ENCODE peak calls at places on chromosomes 3 and 15, in nine cellular contexts. One of them, this sample, is unnamed.

GRCh38 chr15:36782681-36783080 is 203.3 kb downstream of the CDIN1 start:
- DNase-seq in iris pigment epithelial cell: no peak
- DNase-seq in COR-L47: no peak
- DNase-seq in G401: no peak
- DNase-seq in activated CD4-positive, alpha-beta T cell treated with anti-CD3 and anti-CD28 coated beads for 24 hours: no peak
- DNase-seq in dermis microvascular lymphatic vessel endothelial cell: peak
- DNase-seq in tibial artery: no peak
- DNase-seq in stomach: no peak
- DNase-seq in HuH-7: no peak
- DNase-seq in this sample: no peak

GRCh38 chr3:57170946-57171345 is 5.8 kb upstream of the IL17RD start:
- DNase-seq in iris pigment epithelial cell: no peak
- DNase-seq in COR-L47: no peak
- DNase-seq in G401: no peak
- DNase-seq in activated CD4-positive, alpha-beta T cell treated with anti-CD3 and anti-CD28 coated beads for 24 hours: no peak
- DNase-seq in dermis microvascular lymphatic vessel endothelial cell: no peak
- DNase-seq in tibial artery: no peak
- DNase-seq in stomach: no peak
- DNase-seq in HuH-7: no peak
- DNase-seq in this sample: no peak

GRCh38 chr3:31041161-31041978 is 146.9 kb upstream of the GADL1 start:
- DNase-seq in iris pigment epithelial cell: peak
- DNase-seq in COR-L47: no peak
- DNase-seq in G401: no peak
- DNase-seq in activated CD4-positive, alpha-beta T cell treated with anti-CD3 and anti-CD28 coated beads for 24 hours: no peak
- DNase-seq in dermis microvascular lymphatic vessel endothelial cell: peak
- DNase-seq in tibial artery: no peak
- DNase-seq in stomach: no peak
- DNase-seq in HuH-7: no peak
- DNase-seq in this sample: peak

GRCh38 chr3:104887619-104888018 is 479.1 kb upstream of the ALCAM start:
- DNase-seq in iris pigment epithelial cell: no peak
- DNase-seq in COR-L47: no peak
- DNase-seq in G401: no peak
- DNase-seq in activated CD4-positive, alpha-beta T cell treated with anti-CD3 and anti-CD28 coated beads for 24 hours: no peak
- DNase-seq in dermis microvascular lymphatic vessel endothelial cell: no peak
- DNase-seq in tibial artery: no peak
- DNase-seq in stomach: no peak
- DNase-seq in HuH-7: no peak
- DNase-seq in this sample: no peak

GRCh38 chr15:65042776-65043322 is 2.3 kb upstream of the SLC51B start:
- DNase-seq in iris pigment epithelial cell: no peak
- DNase-seq in COR-L47: no peak
- DNase-seq in G401: no peak
- DNase-seq in activated CD4-positive, alpha-beta T cell treated with anti-CD3 and anti-CD28 coated beads for 24 hours: no peak
- DNase-seq in dermis microvascular lymphatic vessel endothelial cell: no peak
- DNase-seq in tibial artery: no peak
- DNase-seq in stomach: peak
- DNase-seq in HuH-7: no peak
- DNase-seq in this sample: no peak

GRCh38 chr15:63677778-63678177 is 80.6 kb downstream of the FBXL22 start:
- DNase-seq in iris pigment epithelial cell: no peak
- DNase-seq in COR-L47: no peak
- DNase-seq in G401: no peak
- DNase-seq in activated CD4-positive, alpha-beta T cell treated with anti-CD3 and anti-CD28 coated beads for 24 hours: no peak
- DNase-seq in dermis microvascular lymphatic vessel endothelial cell: no peak
- DNase-seq in tibial artery: peak
- DNase-seq in stomach: peak
- DNase-seq in HuH-7: peak
- DNase-seq in this sample: peak

GRCh38 chr3:183579967-183580720 is 24.6 kb upstream of the KLHL6 start:
- DNase-seq in iris pigment epithelial cell: peak
- DNase-seq in COR-L47: no peak
- DNase-seq in G401: no peak
- DNase-seq in activated CD4-positive, alpha-beta T cell treated with anti-CD3 and anti-CD28 coated beads for 24 hours: no peak
- DNase-seq in dermis microvascular lymphatic vessel endothelial cell: peak
- DNase-seq in tibial artery: no peak
- DNase-seq in stomach: no peak
- DNase-seq in HuH-7: no peak
- DNase-seq in this sample: no peak

GRCh38 chr15:77358545-77359240 is 61.2 kb downstream of the PEAK1 start:
- DNase-seq in iris pigment epithelial cell: peak
- DNase-seq in COR-L47: no peak
- DNase-seq in G401: no peak
- DNase-seq in activated CD4-positive, alpha-beta T cell treated with anti-CD3 and anti-CD28 coated beads for 24 hours: no peak
- DNase-seq in dermis microvascular lymphatic vessel endothelial cell: no peak
- DNase-seq in tibial artery: no peak
- DNase-seq in stomach: no peak
- DNase-seq in HuH-7: no peak
- DNase-seq in this sample: no peak

GRCh38 chr15:85890620-85890980 is 95.9 kb upstream of the KLHL25 start:
- DNase-seq in iris pigment epithelial cell: no peak
- DNase-seq in COR-L47: no peak
- DNase-seq in G401: peak
- DNase-seq in activated CD4-positive, alpha-beta T cell treated with anti-CD3 and anti-CD28 coated beads for 24 hours: no peak
- DNase-seq in dermis microvascular lymphatic vessel endothelial cell: no peak
- DNase-seq in tibial artery: no peak
- DNase-seq in stomach: no peak
- DNase-seq in HuH-7: no peak
- DNase-seq in this sample: no peak

GRCh38 chr15:62426387-62426956 is 261.4 kb upstream of the C2CD4B start:
- DNase-seq in iris pigment epithelial cell: no peak
- DNase-seq in COR-L47: no peak
- DNase-seq in G401: no peak
- DNase-seq in activated CD4-positive, alpha-beta T cell treated with anti-CD3 and anti-CD28 coated beads for 24 hours: no peak
- DNase-seq in dermis microvascular lymphatic vessel endothelial cell: no peak
- DNase-seq in tibial artery: no peak
- DNase-seq in stomach: no peak
- DNase-seq in HuH-7: no peak
- DNase-seq in this sample: no peak

GRCh38 chr3:186783731-186784515 is 546 bp downstream of the EIF4A2 start:
- DNase-seq in iris pigment epithelial cell: peak
- DNase-seq in COR-L47: peak
- DNase-seq in G401: peak
- DNase-seq in activated CD4-positive, alpha-beta T cell treated with anti-CD3 and anti-CD28 coated beads for 24 hours: peak
- DNase-seq in dermis microvascular lymphatic vessel endothelial cell: peak
- DNase-seq in tibial artery: peak
- DNase-seq in stomach: peak
- DNase-seq in HuH-7: peak
- DNase-seq in this sample: peak

GRCh38 chr15:40091861-40092415 is 16.7 kb downstream of the BMF start:
- DNase-seq in iris pigment epithelial cell: no peak
- DNase-seq in COR-L47: no peak
- DNase-seq in G401: no peak
- DNase-seq in activated CD4-positive, alpha-beta T cell treated with anti-CD3 and anti-CD28 coated beads for 24 hours: no peak
- DNase-seq in dermis microvascular lymphatic vessel endothelial cell: no peak
- DNase-seq in tibial artery: no peak
- DNase-seq in stomach: no peak
- DNase-seq in HuH-7: no peak
- DNase-seq in this sample: no peak

GRCh38 chr3:183371672-183371968 is 56.8 kb downstream of the MCF2L2 start:
- DNase-seq in iris pigment epithelial cell: peak
- DNase-seq in COR-L47: no peak
- DNase-seq in G401: no peak
- DNase-seq in activated CD4-positive, alpha-beta T cell treated with anti-CD3 and anti-CD28 coated beads for 24 hours: no peak
- DNase-seq in dermis microvascular lymphatic vessel endothelial cell: peak
- DNase-seq in tibial artery: no peak
- DNase-seq in stomach: no peak
- DNase-seq in HuH-7: no peak
- DNase-seq in this sample: peak

GRCh38 chr15:31280037-31280830 is 46.4 kb upstream of the KLF13 start:
- DNase-seq in iris pigment epithelial cell: no peak
- DNase-seq in COR-L47: peak
- DNase-seq in G401: no peak
- DNase-seq in activated CD4-positive, alpha-beta T cell treated with anti-CD3 and anti-CD28 coated beads for 24 hours: no peak
- DNase-seq in dermis microvascular lymphatic vessel endothelial cell: no peak
- DNase-seq in tibial artery: peak
- DNase-seq in stomach: peak
- DNase-seq in HuH-7: no peak
- DNase-seq in this sample: peak

GRCh38 chr15:38558714-38559059 is 5.9 kb downstream of the RASGRP1 start:
- DNase-seq in iris pigment epithelial cell: peak
- DNase-seq in COR-L47: no peak
- DNase-seq in G401: peak
- DNase-seq in activated CD4-positive, alpha-beta T cell treated with anti-CD3 and anti-CD28 coated beads for 24 hours: no peak
- DNase-seq in dermis microvascular lymphatic vessel endothelial cell: no peak
- DNase-seq in tibial artery: no peak
- DNase-seq in stomach: no peak
- DNase-seq in HuH-7: no peak
- DNase-seq in this sample: peak

GRCh38 chr15:58427987-58428386 is 3.8 kb upstream of the LIPC start:
- DNase-seq in iris pigment epithelial cell: no peak
- DNase-seq in COR-L47: no peak
- DNase-seq in G401: no peak
- DNase-seq in activated CD4-positive, alpha-beta T cell treated with anti-CD3 and anti-CD28 coated beads for 24 hours: no peak
- DNase-seq in dermis microvascular lymphatic vessel endothelial cell: no peak
- DNase-seq in tibial artery: no peak
- DNase-seq in stomach: no peak
- DNase-seq in HuH-7: no peak
- DNase-seq in this sample: no peak

GRCh38 chr3:113274425-113274824 is 63.1 kb downstream of the BOC start:
- DNase-seq in iris pigment epithelial cell: no peak
- DNase-seq in COR-L47: no peak
- DNase-seq in G401: no peak
- DNase-seq in activated CD4-positive, alpha-beta T cell treated with anti-CD3 and anti-CD28 coated beads for 24 hours: no peak
- DNase-seq in dermis microvascular lymphatic vessel endothelial cell: no peak
- DNase-seq in tibial artery: no peak
- DNase-seq in stomach: no peak
- DNase-seq in HuH-7: no peak
- DNase-seq in this sample: no peak

GRCh38 chr15:85625856-85626255 is 168.9 kb downstream of the KLHL25 start:
- DNase-seq in iris pigment epithelial cell: peak
- DNase-seq in COR-L47: no peak
- DNase-seq in G401: no peak
- DNase-seq in activated CD4-positive, alpha-beta T cell treated with anti-CD3 and anti-CD28 coated beads for 24 hours: no peak
- DNase-seq in dermis microvascular lymphatic vessel endothelial cell: no peak
- DNase-seq in tibial artery: no peak
- DNase-seq in stomach: no peak
- DNase-seq in HuH-7: no peak
- DNase-seq in this sample: peak

GRCh38 chr3:64048631-64049061 is 25.4 kb upstream of the PSMD6 start:
- DNase-seq in iris pigment epithelial cell: no peak
- DNase-seq in COR-L47: no peak
- DNase-seq in G401: no peak
- DNase-seq in activated CD4-positive, alpha-beta T cell treated with anti-CD3 and anti-CD28 coated beads for 24 hours: no peak
- DNase-seq in dermis microvascular lymphatic vessel endothelial cell: peak
- DNase-seq in tibial artery: no peak
- DNase-seq in stomach: no peak
- DNase-seq in HuH-7: no peak
- DNase-seq in this sample: peak

GRCh38 chr3:112555535-112556170 is 6.1 kb downstream of the ATG3 start:
- DNase-seq in iris pigment epithelial cell: no peak
- DNase-seq in COR-L47: peak
- DNase-seq in G401: peak
- DNase-seq in activated CD4-positive, alpha-beta T cell treated with anti-CD3 and anti-CD28 coated beads for 24 hours: no peak
- DNase-seq in dermis microvascular lymphatic vessel endothelial cell: peak
- DNase-seq in tibial artery: no peak
- DNase-seq in stomach: no peak
- DNase-seq in HuH-7: no peak
- DNase-seq in this sample: no peak

GRCh38 chr3:98655666-98656065 is 62.3 kb upstream of the CPOX start:
- DNase-seq in iris pigment epithelial cell: peak
- DNase-seq in COR-L47: no peak
- DNase-seq in G401: no peak
- DNase-seq in activated CD4-positive, alpha-beta T cell treated with anti-CD3 and anti-CD28 coated beads for 24 hours: no peak
- DNase-seq in dermis microvascular lymphatic vessel endothelial cell: peak
- DNase-seq in tibial artery: no peak
- DNase-seq in stomach: no peak
- DNase-seq in HuH-7: no peak
- DNase-seq in this sample: no peak

GRCh38 chr3:148999806-149000205 is 8.5 kb downstream of the GYG1 start:
- DNase-seq in iris pigment epithelial cell: peak
- DNase-seq in COR-L47: no peak
- DNase-seq in G401: no peak
- DNase-seq in activated CD4-positive, alpha-beta T cell treated with anti-CD3 and anti-CD28 coated beads for 24 hours: no peak
- DNase-seq in dermis microvascular lymphatic vessel endothelial cell: no peak
- DNase-seq in tibial artery: no peak
- DNase-seq in stomach: no peak
- DNase-seq in HuH-7: no peak
- DNase-seq in this sample: no peak

GRCh38 chr3:54843352-54843751 is 84.5 kb downstream of the LRTM1 start:
- DNase-seq in iris pigment epithelial cell: no peak
- DNase-seq in COR-L47: no peak
- DNase-seq in G401: no peak
- DNase-seq in activated CD4-positive, alpha-beta T cell treated with anti-CD3 and anti-CD28 coated beads for 24 hours: no peak
- DNase-seq in dermis microvascular lymphatic vessel endothelial cell: no peak
- DNase-seq in tibial artery: no peak
- DNase-seq in stomach: no peak
- DNase-seq in HuH-7: no peak
- DNase-seq in this sample: no peak

GRCh38 chr3:194396897-194397756 is 1.9 kb downstream of the GP5 start:
- DNase-seq in iris pigment epithelial cell: peak
- DNase-seq in COR-L47: no peak
- DNase-seq in G401: no peak
- DNase-seq in activated CD4-positive, alpha-beta T cell treated with anti-CD3 and anti-CD28 coated beads for 24 hours: no peak
- DNase-seq in dermis microvascular lymphatic vessel endothelial cell: no peak
- DNase-seq in tibial artery: no peak
- DNase-seq in stomach: no peak
- DNase-seq in HuH-7: no peak
- DNase-seq in this sample: peak

GRCh38 chr3:122284486-122284885 is 40.6 kb upstream of the CSTA start:
- DNase-seq in iris pigment epithelial cell: no peak
- DNase-seq in COR-L47: no peak
- DNase-seq in G401: no peak
- DNase-seq in activated CD4-positive, alpha-beta T cell treated with anti-CD3 and anti-CD28 coated beads for 24 hours: no peak
- DNase-seq in dermis microvascular lymphatic vessel endothelial cell: no peak
- DNase-seq in tibial artery: no peak
- DNase-seq in stomach: no peak
- DNase-seq in HuH-7: no peak
- DNase-seq in this sample: no peak